ENCODE peak calls at places on chromosomes 16 and 17, in eight cellular contexts. W, O, R, S, I, P, Q and Z are unnamed samples.
A peak's percentile ranks its signal among the peaks of the same experiment; 100 is the strongest.

GRCh38 chr17:81553616-81554181 is 1.5 kb upstream of the FAAP100 start:
- DNase-seq in P (no peak), S (peak; percentile 59), R (peak; percentile 96), W (no peak), Q (no peak), O (no peak), I (no peak), Z (no peak)

GRCh38 chr17:732788-733720 is 658 bp downstream of the TLCD3A start:
- DNase-seq in R (peak; percentile 77), S (peak; percentile 33), Q (peak; percentile 72), P (peak; percentile 71), W (peak; percentile 68), O (peak; percentile 36), I (peak; percentile 56), Z (peak; percentile 55)

GRCh38 chr17:57699751-57700186 is 45.3 kb downstream of the CCDC182 start:
- DNase-seq in P (peak; percentile 55), O (no peak), Q (no peak), R (no peak), I (no peak), S (no peak), W (no peak), Z (no peak)

GRCh38 chr17:34619687-34620217 is 40.4 kb downstream of the TMEM132E start:
- DNase-seq in S (no peak), Q (no peak), P (no peak), W (no peak), I (no peak), R (no peak), O (no peak), Z (no peak)

GRCh38 chr16:28058839-28059589 is 4.5 kb downstream of the GSG1L start:
- DNase-seq in Q (no peak), I (no peak), W (no peak), P (no peak), R (no peak), O (no peak), S (no peak), Z (no peak)

GRCh38 chr17:40548491-40548981 is 16.7 kb downstream of the CCR7 start:
- DNase-seq in R (no peak), I (no peak), Q (no peak), O (no peak), P (peak; percentile 53), W (no peak), S (peak; percentile 19), Z (peak; percentile 22)

GRCh38 chr17:47611372-47612350 is 38.1 kb upstream of the KPNB1 start:
- DNase-seq in O (no peak), S (no peak), I (no peak), R (peak; percentile 33), W (no peak), Q (no peak), P (no peak), Z (no peak)

GRCh38 chr16:47377156-47377555 is 83.7 kb downstream of the ITFG1 start:
- DNase-seq in Q (no peak), O (no peak), I (no peak), P (no peak), W (no peak), R (no peak), S (no peak), Z (no peak)

GRCh38 chr17:27471321-27472269 is 15.3 kb downstream of the KSR1 start:
- DNase-seq in S (no peak), W (no peak), R (peak; percentile 43), P (no peak), O (no peak), I (no peak), Q (no peak), Z (no peak)

GRCh38 chr16:53428681-53429080 is 5.6 kb upstream of the RBL2 start:
- DNase-seq in I (no peak), Q (no peak), W (no peak), S (no peak), R (no peak), P (no peak), O (no peak), Z (no peak)

GRCh38 chr16:75309156-75309555 is 57.7 kb upstream of the BCAR1 start:
- DNase-seq in R (no peak), O (no peak), S (no peak), W (peak; percentile 34), I (no peak), Q (no peak), P (no peak), Z (no peak)

GRCh38 chr16:1791943-1792812 is 1.3 kb downstream of the IGFALS start:
- DNase-seq in P (peak; percentile 57), Q (peak; percentile 43), I (no peak), R (no peak), O (no peak), W (no peak), S (peak; percentile 18), Z (peak; percentile 41)

GRCh38 chr16:3640207-3640606 is 14.3 kb upstream of the DNASE1 start:
- DNase-seq in R (no peak), I (no peak), P (no peak), Q (peak; percentile 24), S (no peak), O (no peak), W (no peak), Z (no peak)

GRCh38 chr16:86452451-86452850 is 57.9 kb upstream of the FOXF1 start:
- DNase-seq in P (no peak), Q (no peak), W (no peak), R (peak; percentile 61), S (no peak), O (no peak), I (no peak), Z (no peak)

GRCh38 chr17:29625037-29625750 is 2.5 kb upstream of the CORO6 start:
- DNase-seq in I (no peak), W (peak; percentile 39), S (no peak), Q (no peak), P (peak; percentile 32), R (peak; percentile 91), O (no peak), Z (no peak)

GRCh38 chr16:88062341-88062861 is 111.2 kb downstream of the BANP start:
- DNase-seq in P (peak; percentile 78), W (peak; percentile 54), I (peak; percentile 46), Q (peak; percentile 34), R (peak; percentile 93), O (peak; percentile 44), S (peak; percentile 47), Z (peak; percentile 85)

GRCh38 chr17:57537524-57538410 is 207.3 kb downstream of the CCDC182 start:
- DNase-seq in I (no peak), W (peak; percentile 93), P (no peak), Q (no peak), S (no peak), O (no peak), R (no peak), Z (no peak)

GRCh38 chr17:2238432-2239169 is 65.0 kb downstream of the SMG6 start:
- DNase-seq in O (peak; percentile 62), W (no peak), S (no peak), I (peak; percentile 90), Q (no peak), P (no peak), R (peak; percentile 51), Z (no peak)

DNA sequence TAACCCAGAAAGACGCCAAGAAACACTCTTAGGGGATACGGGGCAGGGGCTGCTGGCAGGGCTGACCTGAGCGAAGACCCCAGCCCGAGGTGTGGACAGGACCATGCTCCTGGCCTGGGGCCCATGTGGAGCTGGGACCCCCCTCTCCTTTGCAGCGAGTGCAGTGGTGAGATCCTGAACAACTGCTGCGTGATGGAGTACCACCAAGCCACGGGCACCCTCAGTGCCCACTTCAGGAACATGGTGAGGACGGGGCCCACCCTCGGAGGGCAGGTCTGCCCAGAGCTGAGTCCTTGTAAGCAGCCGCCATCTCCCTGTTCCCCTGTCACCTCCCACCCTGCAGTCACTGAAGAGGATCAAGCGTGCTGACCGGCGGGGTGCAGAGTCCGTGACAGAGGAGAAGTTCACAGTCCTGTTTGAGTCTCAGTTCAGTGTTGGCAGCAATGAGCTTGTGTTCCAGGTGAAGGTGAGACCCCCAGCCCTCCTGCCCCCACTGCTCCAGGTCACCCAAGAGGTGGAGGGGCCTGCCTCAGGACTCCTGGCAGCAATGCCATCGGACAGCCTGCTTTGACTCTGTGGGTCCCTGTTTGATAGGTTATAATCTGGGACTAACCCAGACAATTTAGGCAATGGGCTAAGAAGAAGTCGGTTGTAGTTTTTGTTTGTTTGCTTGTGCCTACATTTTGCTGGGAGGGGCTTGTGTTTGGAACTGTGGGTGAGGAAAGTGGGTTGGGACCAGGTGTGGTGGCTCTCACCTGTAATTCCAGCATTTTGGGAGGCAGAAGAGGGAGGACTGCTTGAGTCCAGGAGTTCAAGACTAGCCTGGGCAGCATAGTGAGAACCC is 16.1 kb downstream of the STAT5A start:
- DNase-seq in S (no peak), W (no peak), R (no peak), O (no peak), P (no peak), Q (no peak), I (no peak), Z (no peak)
- H3K27me3 ChIP-seq in S (no peaks in the 10 kb centered on the region), W (no peaks in the 10 kb centered on the region), R (no peaks in the 10 kb centered on the region), O (no peaks in the 10 kb centered on the region), P (no peaks in the 10 kb centered on the region), Q (no peaks in the 10 kb centered on the region), I (no peaks in the 10 kb centered on the region), Z (no peaks in the 10 kb centered on the region)

GRCh38 chr17:48626202-48626469 is at the start of gene HOXB9:
- DNase-seq in O (no peak), S (no peak), R (no peak), Q (no peak), W (no peak), I (no peak), P (no peak), Z (no peak)
- H3K4me3 ChIP-seq in O (peak within 1 kb of the TSS; percentile 58), S (peak within 1 kb of the TSS; percentile 33), R (peak within 1 kb of the TSS; percentile 41), Q (peak within 1 kb of the TSS; percentile 43), W (peak within 1 kb of the TSS; percentile 7), I (peak within 1 kb of the TSS; percentile 9), P (peak within 1 kb of the TSS; percentile 53), Z (peak within 1 kb of the TSS; percentile 11)

DNA sequence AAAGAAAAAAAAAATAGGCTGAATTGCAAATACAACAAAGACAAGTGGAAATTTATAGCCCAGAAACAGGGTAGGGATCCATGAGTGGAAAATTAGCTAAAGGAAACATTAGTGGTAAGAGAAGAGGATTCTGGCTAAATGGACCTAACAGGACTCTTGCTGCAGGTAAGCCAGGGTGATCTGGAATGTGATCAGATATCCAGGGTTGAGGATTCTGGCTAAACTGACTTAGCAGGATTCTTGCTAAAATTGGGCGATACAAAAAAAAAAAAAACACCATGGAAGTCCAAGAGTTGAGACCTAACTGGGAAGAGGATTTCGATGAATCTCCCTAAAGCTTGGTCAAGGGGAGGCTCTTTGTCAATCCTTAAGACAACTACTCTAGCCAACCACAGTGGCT is 61.7 kb upstream of the ATF7IP2 start:
- DNase-seq in Q (no peak), S (no peak), P (no peak), O (no peak), R (no peak), W (no peak), I (no peak), Z (no peak)
- H3K27me3 ChIP-seq in Q (no peaks in the 10 kb centered on the region), S (no peaks in the 10 kb centered on the region), P (no peaks in the 10 kb centered on the region), O (no peaks in the 10 kb centered on the region), R (no peaks in the 10 kb centered on the region), W (no peaks in the 10 kb centered on the region), I (no peaks in the 10 kb centered on the region), Z (no peaks in the 10 kb centered on the region)

GRCh38 chr16:25048146-25048618 is 33.0 kb upstream of the ARHGAP17 start:
- DNase-seq in R (no peak), Q (no peak), I (no peak), P (no peak), O (no peak), S (no peak), W (no peak), Z (no peak)

GRCh38 chr16:25052530-25052929 is 37.4 kb upstream of the ARHGAP17 start:
- DNase-seq in I (no peak), S (no peak), R (no peak), W (no peak), O (peak; percentile 31), Q (no peak), P (no peak), Z (no peak)

GRCh38 chr16:25051446-25052160 is 36.4 kb upstream of the ARHGAP17 start:
- DNase-seq in S (no peak), I (no peak), W (no peak), P (no peak), Q (no peak), O (no peak), R (peak; percentile 70), Z (no peak)

GRCh38 chr16:25052161-25052511 is 37.0 kb upstream of the ARHGAP17 start:
- DNase-seq in I (no peak), W (no peak), Q (no peak), S (no peak), O (no peak), P (no peak), R (no peak), Z (no peak)
- H3K4me3 ChIP-seq in I (no peak overlapping the region), W (no peak overlapping the region), Q (no peak overlapping the region), S (no peak overlapping the region), O (peak overlapping the region; percentile 47), P (peak overlapping the region; percentile 6), R (no peak overlapping the region), Z (no peak overlapping the region)